ENCODE peak calls at places on chromosome 7, in ten cellular contexts. K is activated T-cell treated with anti-CD3 and anti-CD28 coated beads for 48 hours; H is stimulated activated CD8-positive, alpha-beta memory T cell treated with anti-CD3 and anti-CD28 coated beads, Interleukin-15, amount 100 ng/mL, for 24 hours; G is GM03348; N is activated CD4-positive, alpha-beta T cell treated with anti-CD3 and anti-CD28 coated beads, Interleukin-2, amount 50 U/mL, for 48 hours; X is effector CD4-positive, alpha-beta T cell; S is ELR; T is T follicular helper cell; Z is dorsolateral prefrontal cortex; W is germinal center. D is an unnamed sample.

GRCh38 chr7:114919587-114919986 is 2.3 kb upstream of the MDFIC start:
- DNase-seq in W (no peak), T (no peak), H (no peak), G (no peak), Z (no peak), K (no peak), S (no peak), X (no peak), N (no peak), D (no peak)

GRCh38 chr7:44383566-44383965 is 58.2 kb upstream of the CAMK2B start:
- DNase-seq in H (no peak), X (no peak), G (peak), S (peak), W (no peak), K (no peak), Z (no peak), N (no peak), T (no peak), D (peak)

GRCh38 chr7:94324380-94325120 is 70.1 kb upstream of the COL1A2 start:
- DNase-seq in K (no peak), Z (no peak), N (no peak), G (peak), X (no peak), H (no peak), T (no peak), S (no peak), W (no peak), D (peak)

GRCh38 chr7:151057038-151057736 is 510 bp downstream of the CDK5 start:
- DNase-seq in W (no peak), T (no peak), N (no peak), S (no peak), X (no peak), Z (no peak), H (no peak), K (no peak), G (no peak), D (no peak)

GRCh38 chr7:150716368-150716767 is at the start of gene GIMAP1:
- DNase-seq in N (peak), X (peak), S (no peak), Z (no peak), K (no peak), G (no peak), T (peak), H (no peak), W (no peak), D (no peak)

GRCh38 chr7:137903382-137904169 is 56.8 kb upstream of the DGKI start:
- DNase-seq in T (peak), Z (peak), G (peak), K (no peak), S (peak), W (peak), H (peak), X (peak), N (peak), D (peak)

GRCh38 chr7:18289801-18290200 is 205.7 kb upstream of the HDAC9 start:
- DNase-seq in Z (no peak), W (no peak), N (no peak), K (no peak), H (no peak), T (no peak), G (no peak), S (no peak), X (no peak), D (no peak)

GRCh38 chr7:71770269-71770907 is 638.4 kb downstream of the GALNT17 start:
- DNase-seq in X (no peak), S (no peak), T (no peak), Z (no peak), N (no peak), G (no peak), H (no peak), W (no peak), K (no peak), D (no peak)

GRCh38 chr7:40282858-40283257 is 148.1 kb downstream of the SUGCT start:
- DNase-seq in X (no peak), T (no peak), W (no peak), N (no peak), G (no peak), H (no peak), S (no peak), Z (no peak), K (no peak), D (no peak)

GRCh38 chr7:36896418-36896817 is 172.1 kb upstream of the AOAH start:
- DNase-seq in N (no peak), G (no peak), T (no peak), W (no peak), H (no peak), S (no peak), K (no peak), X (no peak), Z (no peak), D (no peak)

GRCh38 chr7:1864126-1864940 is 194.3 kb downstream of the ELFN1 start:
- DNase-seq in H (no peak), Z (peak), N (no peak), X (no peak), G (no peak), W (no peak), K (no peak), T (no peak), S (no peak), D (no peak)

GRCh38 chr7:69804962-69805361 is 206.7 kb downstream of the AUTS2 start:
- DNase-seq in K (no peak), X (no peak), W (no peak), H (no peak), T (no peak), G (no peak), Z (no peak), S (no peak), N (no peak), D (no peak)

GRCh38 chr7:85464042-85464651 is 277.3 kb upstream of the SEMA3D start:
- DNase-seq in S (peak), G (no peak), T (no peak), Z (no peak), H (no peak), W (no peak), N (no peak), K (no peak), X (no peak), D (peak)

GRCh38 chr7:29989257-29989995 is at the start of gene SCRN1:
- DNase-seq in Z (peak), X (no peak), N (peak), S (peak), H (peak), G (peak), K (peak), W (peak), T (no peak), D (peak)

GRCh38 chr7:84085147-84085546 is 109.4 kb downstream of the SEMA3A start:
- DNase-seq in G (peak), T (no peak), Z (no peak), S (peak), N (no peak), H (no peak), K (no peak), W (no peak), X (no peak), D (peak)

GRCh38 chr7:94135180-94135579 is 131.0 kb upstream of the BET1 start:
- DNase-seq in S (no peak), G (no peak), Z (no peak), N (no peak), X (no peak), K (no peak), W (no peak), H (no peak), T (no peak), D (peak)

GRCh38 chr7:144786522-144786921 is 49.3 kb downstream of the TPK1 start:
- DNase-seq in X (no peak), Z (no peak), S (no peak), W (peak), G (no peak), N (no peak), H (no peak), K (no peak), T (no peak), D (no peak)